ENCODE peak calls at places on chromosomes 16 and 17, in four cellular contexts. S is fibroblast of gingiva, X is left colon, E is stomach. A is an unnamed sample.

GRCh38 chr16:88768041-88768876 is 16.8 kb downstream of the PIEZO1 start:
- DNase-seq in S (peak), X (peak), E (no peak), A (no peak)

GRCh38 chr16:69830534-69831211 is 68.5 kb downstream of the WWP2 start:
- DNase-seq in S (no peak), X (no peak), E (peak), A (no peak)

GRCh38 chr17:78442648-78443128 is 64.2 kb downstream of the PGS1 start:
- DNase-seq in S (peak), X (peak), E (peak), A (no peak)

GRCh38 chr16:2804728-2805127 is 6.5 kb downstream of the PRSS41 start:
- DNase-seq in S (no peak), X (no peak), E (no peak), A (no peak)

GRCh38 chr17:76981545-76982295 is 113.5 kb downstream of the MGAT5B start:
- DNase-seq in S (no peak), X (no peak), E (no peak), A (no peak)

GRCh38 chr17:1294157-1294717 is 14.8 kb downstream of the TRARG1 start:
- DNase-seq in S (no peak), X (peak), E (peak), A (peak)

GRCh38 chr16:46822270-46822669 is 8.7 kb downstream of the C16orf87 start:
- DNase-seq in S (no peak), X (no peak), E (no peak), A (no peak)

GRCh38 chr16:12366313-12366712 is 389.8 kb downstream of the SNX29 start:
- DNase-seq in S (no peak), X (no peak), E (no peak), A (no peak)

GRCh38 chr16:70380205-70380918 is 33.7 kb downstream of the DDX19A start:
- DNase-seq in S (peak), X (peak), E (peak), A (peak)

A was measured in OCI-LY7.